ENCODE peak calls at places on chromosomes 16 and 17, in six cellular contexts. One of them, this sample, is unnamed.

GRCh38 chr17:50028207-50029120 is 27.4 kb upstream of the ITGA3 start:
- DNase-seq in HepG2: no peak
- DNase-seq in GM12891: no peak
- DNase-seq in H1: no peak
- DNase-seq in K562: no peak
- DNase-seq in GM12878: no peak
- DNase-seq in this sample: no peak

GRCh38 chr17:68052810-68053209 is 17.3 kb downstream of the KPNA2 start:
- DNase-seq in HepG2: no peak
- DNase-seq in GM12891: no peak
- DNase-seq in H1: no peak
- DNase-seq in K562: no peak
- DNase-seq in GM12878: no peak
- DNase-seq in this sample: no peak

GRCh38 chr17:62666801-62667591 is 39.5 kb downstream of the MRC2 start:
- DNase-seq in HepG2: no peak
- DNase-seq in GM12891: no peak
- DNase-seq in H1: no peak
- DNase-seq in K562: no peak
- DNase-seq in GM12878: no peak
- DNase-seq in this sample: no peak

GRCh38 chr17:11720816-11721215 is 122.5 kb downstream of the DNAH9 start:
- DNase-seq in HepG2: no peak
- DNase-seq in GM12891: no peak
- DNase-seq in H1: no peak
- DNase-seq in K562: no peak
- DNase-seq in GM12878: no peak
- DNase-seq in this sample: no peak

GRCh38 chr17:18026408-18026776 is 12.6 kb downstream of the ATPAF2 start:
- DNase-seq in HepG2: no peak
- DNase-seq in GM12891: no peak
- DNase-seq in H1: no peak
- DNase-seq in K562: no peak
- DNase-seq in GM12878: no peak
- DNase-seq in this sample: no peak

GRCh38 chr16:67294927-67295326 is 15.6 kb downstream of the PLEKHG4 start:
- DNase-seq in HepG2: no peak
- DNase-seq in GM12891: no peak
- DNase-seq in H1: no peak
- DNase-seq in K562: no peak
- DNase-seq in GM12878: no peak
- DNase-seq in this sample: no peak

GRCh38 chr17:17314501-17315071 is 11.4 kb downstream of the NT5M start:
- DNase-seq in HepG2: no peak
- DNase-seq in GM12891: no peak
- DNase-seq in H1: no peak
- DNase-seq in K562: no peak
- DNase-seq in GM12878: no peak
- DNase-seq in this sample: no peak

GRCh38 chr16:77452243-77452642 is 17.4 kb upstream of the ADAMTS18 start:
- DNase-seq in HepG2: no peak
- DNase-seq in GM12891: no peak
- DNase-seq in H1: no peak
- DNase-seq in K562: no peak
- DNase-seq in GM12878: no peak
- DNase-seq in this sample: no peak

GRCh38 chr16:77207029-77207428 is 7.8 kb downstream of the SYCE1L start:
- DNase-seq in HepG2: no peak
- DNase-seq in GM12891: no peak
- DNase-seq in H1: no peak
- DNase-seq in K562: no peak
- DNase-seq in GM12878: no peak
- DNase-seq in this sample: no peak

GRCh38 chr16:53905028-53905427 is 201.1 kb downstream of the FTO start:
- DNase-seq in HepG2: no peak
- DNase-seq in GM12891: no peak
- DNase-seq in H1: no peak
- DNase-seq in K562: no peak
- DNase-seq in GM12878: no peak
- DNase-seq in this sample: no peak

GRCh38 chr17:44829558-44830358 is at the start of gene GJC1:
- DNase-seq in HepG2: no peak
- DNase-seq in GM12891: peak; percentile 50
- DNase-seq in H1: peak; percentile 83
- DNase-seq in K562: peak; percentile 16
- DNase-seq in GM12878: no peak
- DNase-seq in this sample: no peak

GRCh38 chr17:80441133-80441578 is 26.2 kb downstream of the ENDOV start:
- DNase-seq in HepG2: peak; percentile 35
- DNase-seq in GM12891: peak; percentile 92
- DNase-seq in H1: peak; percentile 95
- DNase-seq in K562: peak; percentile 79
- DNase-seq in GM12878: no peak
- DNase-seq in this sample: peak; percentile 85

GRCh38 chr17:17151541-17151940 is 54.6 kb downstream of the PLD6 start:
- DNase-seq in HepG2: no peak
- DNase-seq in GM12891: no peak
- DNase-seq in H1: no peak
- DNase-seq in K562: no peak
- DNase-seq in GM12878: no peak
- DNase-seq in this sample: no peak

GRCh38 chr17:20191066-20191465 is 181.9 kb downstream of the SPECC1 start:
- DNase-seq in HepG2: no peak
- DNase-seq in GM12891: no peak
- DNase-seq in H1: no peak
- DNase-seq in K562: no peak
- DNase-seq in GM12878: no peak
- DNase-seq in this sample: no peak

GRCh38 chr17:21124096-21124495 is 2.7 kb upstream of the DHRS7B start:
- DNase-seq in HepG2: no peak
- DNase-seq in GM12891: no peak
- DNase-seq in H1: no peak
- DNase-seq in K562: no peak
- DNase-seq in GM12878: no peak
- DNase-seq in this sample: no peak

GRCh38 chr16:17129971-17130370 is 340.8 kb downstream of the XYLT1 start:
- DNase-seq in HepG2: no peak
- DNase-seq in GM12891: no peak
- DNase-seq in H1: no peak
- DNase-seq in K562: no peak
- DNase-seq in GM12878: no peak
- DNase-seq in this sample: no peak

GRCh38 chr17:75331671-75332070 is 42.4 kb upstream of the SLC25A19 start:
- DNase-seq in HepG2: no peak
- DNase-seq in GM12891: no peak
- DNase-seq in H1: no peak
- DNase-seq in K562: no peak
- DNase-seq in GM12878: no peak
- DNase-seq in this sample: no peak

GRCh38 chr17:43875476-43876147 is 28.6 kb downstream of the CD300LG start:
- DNase-seq in HepG2: no peak
- DNase-seq in GM12891: no peak
- DNase-seq in H1: no peak
- DNase-seq in K562: peak; percentile 24
- DNase-seq in GM12878: no peak
- DNase-seq in this sample: no peak

DNA sequence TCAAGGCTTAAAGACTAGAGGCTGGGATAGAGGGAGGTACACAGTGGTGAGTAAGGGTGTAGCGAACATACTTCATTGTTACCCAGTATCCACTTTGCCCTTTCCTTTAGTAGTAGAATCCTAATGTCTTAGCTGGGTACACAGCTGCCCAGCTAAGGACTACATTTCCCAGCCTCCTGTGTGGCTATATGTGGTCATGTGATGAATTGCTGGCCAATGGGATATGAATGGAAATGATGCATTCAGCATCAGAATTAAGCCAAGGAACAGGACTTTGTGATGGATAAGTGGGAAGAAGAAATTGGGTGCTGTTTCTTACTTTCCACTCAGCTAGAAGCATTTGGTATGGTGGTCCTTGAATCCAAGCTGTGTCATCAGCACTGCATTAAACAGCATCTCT is 55.9 kb downstream of the FOXL1 start:
- DNase-seq in HepG2: no peak
- DNase-seq in GM12891: no peak
- DNase-seq in H1: no peak
- DNase-seq in K562: no peak
- DNase-seq in GM12878: no peak
- DNase-seq in this sample: no peak
- TF ChIP-seq TAF1 in HepG2: no peak
- TF ChIP-seq TAF1 in GM12891: no peak
- TF ChIP-seq TAF1 in H1: no peak
- TF ChIP-seq TAF1 in K562: no peak
- TF ChIP-seq TAF1 in GM12878: no peak
- TF ChIP-seq TAF1 in this sample: no peak

DNA sequence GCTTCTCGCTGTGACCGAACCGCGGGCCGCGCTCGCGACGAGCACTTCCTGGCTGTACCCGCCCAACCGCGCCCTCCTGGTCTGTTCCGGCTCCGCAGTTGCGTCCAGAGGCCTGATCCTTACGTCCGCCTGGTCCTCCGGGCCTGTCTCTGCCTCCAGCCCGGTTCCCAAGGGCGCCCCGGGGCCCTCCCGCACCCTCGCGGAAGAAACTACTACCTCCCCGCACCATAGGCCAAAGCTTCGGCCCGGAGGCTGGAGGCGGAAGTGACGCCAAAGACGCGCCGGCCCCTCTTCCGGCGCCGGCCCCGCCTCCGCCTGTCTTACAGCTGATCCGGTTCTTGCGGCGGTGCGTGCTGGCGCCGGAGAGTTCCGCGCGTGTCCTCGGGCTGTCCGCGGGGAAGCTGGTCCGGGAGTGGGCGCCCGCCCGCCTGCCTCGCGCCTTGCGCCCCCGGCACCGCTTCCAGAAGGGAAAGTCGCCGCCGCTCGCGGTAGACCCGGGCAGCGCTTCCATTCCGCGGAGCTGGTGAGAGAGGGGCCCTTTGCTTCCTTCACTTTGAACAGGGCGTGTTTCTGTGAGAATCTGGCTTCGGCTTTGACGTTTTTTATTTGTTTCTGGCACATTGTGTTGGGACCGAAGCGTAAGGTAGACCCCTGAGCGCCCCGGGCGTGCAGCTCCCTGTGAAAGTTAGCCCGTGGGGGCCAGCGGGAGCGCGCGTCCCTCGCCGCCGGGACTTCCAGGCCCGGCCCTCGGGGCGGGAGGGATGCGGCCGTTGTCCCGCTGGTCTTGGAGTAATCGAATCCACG is at the start of gene ZNF778:
- DNase-seq in HepG2: peak; percentile 77
- DNase-seq in GM12891: peak; percentile 96
- DNase-seq in H1: peak; percentile 86
- DNase-seq in K562: peak; percentile 92
- DNase-seq in GM12878: peak; percentile 40
- DNase-seq in this sample: peak; percentile 92
- TF ChIP-seq POLR2A in HepG2: peak; percentile 91
- TF ChIP-seq POLR2A in GM12891: peak; percentile 76
- TF ChIP-seq POLR2A in H1: peak; percentile 83
- TF ChIP-seq POLR2A in K562: peak; percentile 94
- TF ChIP-seq POLR2A in GM12878: peak; percentile 92
- TF ChIP-seq POLR2A in this sample: peak; percentile 87

GRCh38 chr17:41775394-41776226 is 10.9 kb downstream of the JUP start:
- DNase-seq in HepG2: no peak
- DNase-seq in GM12891: no peak
- DNase-seq in H1: peak; percentile 58
- DNase-seq in K562: no peak
- DNase-seq in GM12878: no peak
- DNase-seq in this sample: no peak

GRCh38 chr17:41779954-41780353 is 6.6 kb downstream of the JUP start:
- DNase-seq in HepG2: no peak
- DNase-seq in GM12891: no peak
- DNase-seq in H1: no peak
- DNase-seq in K562: no peak
- DNase-seq in GM12878: no peak
- DNase-seq in this sample: no peak

GRCh38 chr17:41777579-41778188 is 8.8 kb downstream of the JUP start:
- DNase-seq in HepG2: peak; percentile 77
- DNase-seq in GM12891: no peak
- DNase-seq in H1: no peak
- DNase-seq in K562: no peak
- DNase-seq in GM12878: no peak
- DNase-seq in this sample: no peak

GRCh38 chr17:41773731-41774193 is 12.7 kb downstream of the JUP start:
- DNase-seq in HepG2: no peak
- DNase-seq in GM12891: no peak
- DNase-seq in H1: no peak
- DNase-seq in K562: no peak
- DNase-seq in GM12878: no peak
- DNase-seq in this sample: no peak

DNA sequence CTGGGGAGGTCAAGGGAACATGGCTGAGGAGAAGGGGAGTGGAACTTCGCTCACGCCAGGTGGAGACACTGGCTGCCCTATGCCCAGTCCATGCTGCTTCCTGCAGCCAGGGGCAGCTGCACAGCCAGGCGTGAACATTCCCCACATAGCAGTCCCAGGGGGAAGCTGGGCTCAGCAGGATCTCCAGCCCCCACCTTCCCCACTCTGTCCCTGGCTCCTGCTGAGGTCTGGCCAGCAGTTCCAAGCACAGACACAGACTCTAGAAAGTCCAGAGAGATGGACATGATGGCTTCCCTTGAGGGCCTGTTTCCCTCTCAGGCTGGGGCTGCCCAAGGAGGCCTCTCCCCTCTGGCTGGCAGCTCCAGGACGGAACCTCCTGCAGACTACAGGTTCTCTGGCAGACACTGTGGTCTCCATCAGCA is 9.3 kb downstream of the JUP start:
- DNase-seq in HepG2: peak; percentile 64
- DNase-seq in GM12891: no peak
- DNase-seq in H1: peak; percentile 56
- DNase-seq in K562: no peak
- DNase-seq in GM12878: no peak
- DNase-seq in this sample: no peak
- TF ChIP-seq TAF1 in HepG2: peak; percentile 51
- TF ChIP-seq TAF1 in GM12891: no peak
- TF ChIP-seq TAF1 in H1: no peak
- TF ChIP-seq TAF1 in K562: no peak
- TF ChIP-seq TAF1 in GM12878: no peak
- TF ChIP-seq TAF1 in this sample: no peak

DNA sequence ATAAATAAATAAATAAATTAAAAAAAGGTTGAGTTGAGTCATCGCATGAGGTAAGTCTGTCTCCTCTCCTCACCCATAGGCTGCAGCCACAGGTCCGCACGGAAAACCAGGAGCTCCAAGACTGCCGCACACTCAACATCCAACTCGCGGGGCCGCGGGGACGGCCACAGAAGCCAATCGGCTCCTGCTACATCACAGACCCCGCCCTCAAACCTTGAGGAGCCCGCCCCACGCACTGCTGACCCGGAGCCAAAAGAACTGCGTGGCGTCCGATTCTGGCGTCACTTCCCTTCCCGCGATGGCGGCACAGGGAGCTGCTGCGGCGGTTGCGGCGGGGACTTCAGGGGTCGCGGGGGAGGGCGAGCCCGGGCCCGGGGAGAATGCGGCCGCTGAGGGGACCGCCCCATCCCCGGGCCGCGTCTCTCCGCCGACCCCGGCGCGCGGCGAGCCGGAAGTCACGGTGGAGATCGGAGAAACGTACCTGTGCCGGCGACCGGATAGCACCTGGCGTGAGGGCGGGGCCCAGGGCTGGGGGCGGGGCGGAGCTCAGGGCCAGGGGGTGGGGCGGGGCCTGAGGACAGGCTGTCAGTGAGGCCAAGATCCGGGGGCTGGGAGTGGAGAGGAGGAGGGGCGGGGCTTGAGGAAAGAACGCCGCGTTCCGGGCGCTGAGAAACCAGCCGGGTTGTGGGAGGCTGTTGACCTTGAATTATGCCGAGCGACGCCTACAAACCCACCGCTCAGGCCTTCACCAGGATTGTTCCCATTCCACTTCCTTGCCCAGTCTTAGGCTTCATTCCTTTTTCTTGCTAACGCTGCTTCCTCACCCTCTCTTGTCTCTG is at the start of gene KAT8:
- DNase-seq in HepG2: peak; percentile 99
- DNase-seq in GM12891: peak; percentile 98
- DNase-seq in H1: peak; percentile 94
- DNase-seq in K562: peak; percentile 99
- DNase-seq in GM12878: peak; percentile 72
- DNase-seq in this sample: peak; percentile 97
- TF ChIP-seq POLR2A in HepG2: peak; percentile 94
- TF ChIP-seq POLR2A in GM12891: peak; percentile 88
- TF ChIP-seq POLR2A in H1: peak; percentile 95
- TF ChIP-seq POLR2A in K562: peak; percentile 95
- TF ChIP-seq POLR2A in GM12878: peak; percentile 96
- TF ChIP-seq POLR2A in this sample: peak; percentile 92

This sample was measured in GM12892.